ENCODE peak calls at places on chromosomes 3 and 15, in four cellular contexts. One of them, this sample, is unnamed.

GRCh38 chr3:159102001-159102400 is 300.1 kb downstream of the MFSD1 start:
- DNase-seq in activated CD4-positive, alpha-beta T cell treated with anti-CD3 and anti-CD28 coated beads for 4 hours: no peak
- DNase-seq in GM19239: no peak
- DNase-seq in occipital lobe: no peak
- DNase-seq in this sample: no peak

GRCh38 chr15:57044072-57044702 is 125.7 kb downstream of the TCF12 start:
- DNase-seq in activated CD4-positive, alpha-beta T cell treated with anti-CD3 and anti-CD28 coated beads for 4 hours: no peak
- DNase-seq in GM19239: no peak
- DNase-seq in occipital lobe: no peak
- DNase-seq in this sample: no peak

GRCh38 chr3:16885588-16885903 is 791 bp downstream of the PLCL2 start:
- DNase-seq in activated CD4-positive, alpha-beta T cell treated with anti-CD3 and anti-CD28 coated beads for 4 hours: no peak
- DNase-seq in GM19239: no peak
- DNase-seq in occipital lobe: no peak
- DNase-seq in this sample: no peak

GRCh38 chr3:160564205-160564922 is 1.0 kb downstream of the KPNA4 start:
- DNase-seq in activated CD4-positive, alpha-beta T cell treated with anti-CD3 and anti-CD28 coated beads for 4 hours: peak; percentile 8
- DNase-seq in GM19239: no peak
- DNase-seq in occipital lobe: no peak
- DNase-seq in this sample: no peak

GRCh38 chr3:48084929-48085328 is 68.7 kb upstream of the MAP4 start:
- DNase-seq in activated CD4-positive, alpha-beta T cell treated with anti-CD3 and anti-CD28 coated beads for 4 hours: no peak
- DNase-seq in GM19239: no peak
- DNase-seq in occipital lobe: no peak
- DNase-seq in this sample: peak; percentile 42

GRCh38 chr3:27720899-27721716 is 1.0 kb downstream of the EOMES start:
- DNase-seq in activated CD4-positive, alpha-beta T cell treated with anti-CD3 and anti-CD28 coated beads for 4 hours: no peak
- DNase-seq in GM19239: no peak
- DNase-seq in occipital lobe: no peak
- DNase-seq in this sample: no peak

GRCh38 chr3:25870452-25870851 is 80.6 kb downstream of the OXSM start:
- DNase-seq in activated CD4-positive, alpha-beta T cell treated with anti-CD3 and anti-CD28 coated beads for 4 hours: no peak
- DNase-seq in GM19239: no peak
- DNase-seq in occipital lobe: no peak
- DNase-seq in this sample: no peak

GRCh38 chr15:70672081-70672480 is 91.3 kb downstream of the UACA start:
- DNase-seq in activated CD4-positive, alpha-beta T cell treated with anti-CD3 and anti-CD28 coated beads for 4 hours: no peak
- DNase-seq in GM19239: no peak
- DNase-seq in occipital lobe: no peak
- DNase-seq in this sample: peak; percentile 24

GRCh38 chr3:27146786-27147185 is 222.4 kb downstream of the NEK10 start:
- DNase-seq in activated CD4-positive, alpha-beta T cell treated with anti-CD3 and anti-CD28 coated beads for 4 hours: no peak
- DNase-seq in GM19239: no peak
- DNase-seq in occipital lobe: no peak
- DNase-seq in this sample: no peak

GRCh38 chr15:38389924-38390542 is 63.9 kb upstream of the FAM98B start:
- DNase-seq in activated CD4-positive, alpha-beta T cell treated with anti-CD3 and anti-CD28 coated beads for 4 hours: peak; percentile 33
- DNase-seq in GM19239: peak; percentile 18
- DNase-seq in occipital lobe: no peak
- DNase-seq in this sample: peak; percentile 48

GRCh38 chr3:37531071-37531720 is 330.5 kb upstream of the CTDSPL start:
- DNase-seq in activated CD4-positive, alpha-beta T cell treated with anti-CD3 and anti-CD28 coated beads for 4 hours: no peak
- DNase-seq in GM19239: no peak
- DNase-seq in occipital lobe: no peak
- DNase-seq in this sample: no peak

GRCh38 chr15:50143255-50143860 is 24.3 kb upstream of the ATP8B4 start:
- DNase-seq in activated CD4-positive, alpha-beta T cell treated with anti-CD3 and anti-CD28 coated beads for 4 hours: no peak
- DNase-seq in GM19239: no peak
- DNase-seq in occipital lobe: no peak
- DNase-seq in this sample: no peak

GRCh38 chr3:189944285-189945145 is 176.2 kb downstream of the P3H2 start:
- DNase-seq in activated CD4-positive, alpha-beta T cell treated with anti-CD3 and anti-CD28 coated beads for 4 hours: no peak
- DNase-seq in GM19239: no peak
- DNase-seq in occipital lobe: no peak
- DNase-seq in this sample: no peak

GRCh38 chr15:89395996-89396395 is 61.4 kb upstream of the POLG start:
- DNase-seq in activated CD4-positive, alpha-beta T cell treated with anti-CD3 and anti-CD28 coated beads for 4 hours: no peak
- DNase-seq in GM19239: no peak
- DNase-seq in occipital lobe: no peak
- DNase-seq in this sample: no peak

GRCh38 chr3:145798691-145799550 is 362.1 kb downstream of the PLOD2 start:
- DNase-seq in activated CD4-positive, alpha-beta T cell treated with anti-CD3 and anti-CD28 coated beads for 4 hours: no peak
- DNase-seq in GM19239: no peak
- DNase-seq in occipital lobe: no peak
- DNase-seq in this sample: no peak

GRCh38 chr15:68791431-68792283 is 29.0 kb downstream of the ANP32A start:
- DNase-seq in activated CD4-positive, alpha-beta T cell treated with anti-CD3 and anti-CD28 coated beads for 4 hours: peak; percentile 33
- DNase-seq in GM19239: peak; percentile 26
- DNase-seq in occipital lobe: no peak
- DNase-seq in this sample: peak; percentile 77

GRCh38 chr15:45550436-45550835 is 27.9 kb upstream of the SLC30A4 start:
- DNase-seq in activated CD4-positive, alpha-beta T cell treated with anti-CD3 and anti-CD28 coated beads for 4 hours: no peak
- DNase-seq in GM19239: no peak
- DNase-seq in occipital lobe: no peak
- DNase-seq in this sample: no peak

GRCh38 chr3:44562147-44562546 is 7.2 kb downstream of the ZKSCAN7 start:
- DNase-seq in activated CD4-positive, alpha-beta T cell treated with anti-CD3 and anti-CD28 coated beads for 4 hours: no peak
- DNase-seq in GM19239: no peak
- DNase-seq in occipital lobe: no peak
- DNase-seq in this sample: no peak

GRCh38 chr3:54917862-54918261 is 10.0 kb downstream of the LRTM1 start:
- DNase-seq in activated CD4-positive, alpha-beta T cell treated with anti-CD3 and anti-CD28 coated beads for 4 hours: no peak
- DNase-seq in GM19239: no peak
- DNase-seq in occipital lobe: no peak
- DNase-seq in this sample: no peak

GRCh38 chr15:101056366-101057334 is 137.5 kb downstream of the LRRK1 start:
- DNase-seq in activated CD4-positive, alpha-beta T cell treated with anti-CD3 and anti-CD28 coated beads for 4 hours: no peak
- DNase-seq in GM19239: no peak
- DNase-seq in occipital lobe: no peak
- DNase-seq in this sample: no peak

GRCh38 chr15:101276501-101277037 is 716 bp downstream of the SELENOS start:
- DNase-seq in activated CD4-positive, alpha-beta T cell treated with anti-CD3 and anti-CD28 coated beads for 4 hours: no peak
- DNase-seq in GM19239: no peak
- DNase-seq in occipital lobe: no peak
- DNase-seq in this sample: peak; percentile 38

GRCh38 chr3:94515983-94516382 is 453.1 kb downstream of the NSUN3 start:
- DNase-seq in activated CD4-positive, alpha-beta T cell treated with anti-CD3 and anti-CD28 coated beads for 4 hours: no peak
- DNase-seq in GM19239: no peak
- DNase-seq in occipital lobe: no peak
- DNase-seq in this sample: no peak

This sample was measured in GM10248.